ENCODE peak calls at places on chromosomes 13 and 19, in seven cellular contexts. T is left lobe of liver; F is activated B cell treated with CpG ODN at 0.5 μM for 24 hours; J is activated CD4-positive, alpha-beta T cell treated with anti-CD3 and anti-CD28 coated beads for 36 hours; Q is left cardiac atrium; Z is RWPE2; E is stimulated activated naive CD8-positive, alpha-beta T cell treated with anti-CD3 and anti-CD28 coated beads, Interleukin-15, Interleukin-2, amounts not matched to agents 100 U/mL and 50 U/mL, for 24 hours. H is an unnamed sample.

GRCh38 chr19:2083174-2083854 is 12.8 kb downstream of the MOB3A start:
- ATAC-seq in J (peak; percentile 21), Z (no peak), Q (peak; percentile 8), T (no peak), F (no peak), E (peak; percentile 26), H (no peak)

GRCh38 chr19:6723738-6724137 is 3.3 kb upstream of the C3 start:
- ATAC-seq in E (no peak), T (no peak), Q (no peak), J (no peak), Z (no peak), F (no peak), H (no peak)

GRCh38 chr19:10226021-10226375 is 5.1 kb downstream of the S1PR2 start:
- ATAC-seq in J (no peak), T (no peak), F (no peak), E (no peak), Q (no peak), Z (no peak), H (no peak)

GRCh38 chr13:77986699-77987098 is 68.1 kb upstream of the EDNRB start:
- ATAC-seq in E (no peak), T (no peak), J (no peak), Q (no peak), F (no peak), Z (no peak), H (no peak)

GRCh38 chr19:50158577-50158976 is 4.5 kb downstream of the IZUMO2 start:
- ATAC-seq in Q (no peak), J (no peak), Z (no peak), T (no peak), E (no peak), F (no peak), H (no peak)

GRCh38 chr19:16897572-16898056 is 8.8 kb downstream of the F2RL3 start:
- ATAC-seq in F (peak; percentile 9), J (peak; percentile 19), Q (peak; percentile 40), Z (no peak), E (no peak), T (peak; percentile 6), H (peak; percentile 16)

GRCh38 chr13:51995677-51996551 is 15.3 kb downstream of the ATP7B start:
- ATAC-seq in J (no peak), E (no peak), F (no peak), Q (peak; percentile 76), T (peak; percentile 81), Z (no peak), H (peak; percentile 41)

GRCh38 chr13:80012281-80012680 is 328.6 kb downstream of the SPRY2 start:
- ATAC-seq in J (no peak), Q (peak; percentile 75), T (no peak), Z (no peak), F (peak; percentile 54), E (no peak), H (no peak)

GRCh38 chr19:33740811-33741396 is 55.8 kb upstream of the KCTD15 start:
- ATAC-seq in J (no peak), Q (no peak), Z (peak; percentile 49), E (no peak), F (no peak), T (peak; percentile 73), H (no peak)

GRCh38 chr13:97878421-97879375 is 74.8 kb upstream of the IPO5 start:
- ATAC-seq in E (no peak), Z (no peak), Q (no peak), J (no peak), T (no peak), F (no peak), H (no peak)

GRCh38 chr13:35822666-35823065 is 308.5 kb downstream of the DCLK1 start:
- ATAC-seq in T (no peak), F (no peak), Q (no peak), J (no peak), E (no peak), Z (no peak), H (no peak)